ENCODE peak calls at places on chromosomes 6 and 20, in seven cellular contexts. Q is IMR-90, E is uterus, C is stomach, V is upper lobe of left lung, L is cardiac muscle cell, O is pancreas. H is an unnamed sample.

GRCh38 chr6:42028234-42029061 is 21.9 kb upstream of the TAF8 start:
- DNase-seq in Q (peak; percentile 86), E (no peak), C (no peak), V (no peak), L (no peak), O (no peak), H (peak; percentile 77)

GRCh38 chr6:74588094-74588493 is 617.8 kb downstream of the COL12A1 start:
- DNase-seq in Q (no peak), E (no peak), C (no peak), V (no peak), L (no peak), O (no peak), H (no peak)

GRCh38 chr6:4673861-4674260 is 102.3 kb upstream of the CDYL start:
- DNase-seq in Q (no peak), E (no peak), C (no peak), V (no peak), L (no peak), O (no peak), H (no peak)

GRCh38 chr6:3841711-3842565 is 7.2 kb upstream of the FAM50B start:
- DNase-seq in Q (peak; percentile 80), E (no peak), C (no peak), V (no peak), L (no peak), O (no peak), H (no peak)

GRCh38 chr6:6890400-6890858 is 217.3 kb upstream of the RREB1 start:
- DNase-seq in Q (no peak), E (peak; percentile 37), C (peak; percentile 58), V (no peak), L (peak; percentile 49), O (peak; percentile 32), H (peak; percentile 82)

GRCh38 chr6:151291145-151292055 is 51.6 kb downstream of the AKAP12 start:
- DNase-seq in Q (peak; percentile 96), E (peak; percentile 56), C (no peak), V (no peak), L (peak; percentile 43), O (no peak), H (peak; percentile 29)

GRCh38 chr20:34713194-34713943 is 9.2 kb downstream of the TP53INP2 start:
- DNase-seq in Q (peak; percentile 100), E (no peak), C (no peak), V (no peak), L (peak; percentile 48), O (no peak), H (peak; percentile 72)

GRCh38 chr6:127146935-127147334 is 28.5 kb downstream of the RSPO3 start:
- DNase-seq in Q (peak; percentile 82), E (no peak), C (no peak), V (no peak), L (peak; percentile 3), O (no peak), H (no peak)

GRCh38 chr6:135842618-135843392 is 8.7 kb upstream of the PDE7B start:
- DNase-seq in Q (no peak), E (no peak), C (no peak), V (no peak), L (no peak), O (no peak), H (no peak)

GRCh38 chr6:158475344-158476302 is 84.3 kb upstream of the TMEM181 start:
- DNase-seq in Q (peak; percentile 57), E (peak; percentile 16), C (peak; percentile 34), V (no peak), L (no peak), O (peak; percentile 35), H (no peak)

DNA sequence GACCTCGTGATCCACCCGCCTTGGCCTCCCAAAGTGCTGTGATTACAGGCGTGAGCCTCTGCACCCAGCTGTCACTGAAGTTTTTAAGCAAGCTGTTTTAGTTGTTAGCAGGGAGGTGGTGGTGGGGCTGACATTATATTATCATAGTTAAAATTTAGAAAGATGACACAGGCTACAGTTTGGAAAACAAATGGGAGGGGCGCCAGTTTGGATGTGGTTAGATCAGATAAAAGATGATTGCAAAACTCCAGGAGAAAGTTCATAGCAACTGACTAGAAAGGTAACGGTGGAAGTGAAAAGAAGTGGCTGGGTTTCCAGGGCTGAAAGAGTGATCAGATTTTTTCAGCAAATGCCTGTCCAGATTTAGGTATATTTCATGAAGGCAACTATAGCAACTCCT is 311.9 kb upstream of the CITED2 start:
- DNase-seq in Q (no peak), E (peak; percentile 60), C (no peak), V (no peak), L (no peak), O (no peak), H (peak; percentile 87)
- TF ChIP-seq CTCF in Q (no peak), E (no peak), C (no peak), V (no peak), L (no peak), O (no peak), H (no peak)

GRCh38 chr20:676967-677366 is 1.4 kb upstream of the SCRT2 start:
- DNase-seq in Q (no peak), E (no peak), C (no peak), V (no peak), L (no peak), O (no peak), H (no peak)
- H3K27me3 ChIP-seq in Q (peaks cover 54% of the 10 kb centered on the region), E (peaks cover 20% of the 10 kb centered on the region), C (peaks cover 63% of the 10 kb centered on the region), V (no peaks in the 10 kb centered on the region), L (peaks cover 68% of the 10 kb centered on the region), O (no peaks in the 10 kb centered on the region), H (peaks cover 32% of the 10 kb centered on the region)

GRCh38 chr6:30749554-30750378 is 5.4 kb upstream of the IER3 start:
- DNase-seq in Q (no peak), E (no peak), C (peak; percentile 84), V (no peak), L (no peak), O (peak; percentile 82), H (no peak)

GRCh38 chr6:30748851-30749540 is 4.6 kb upstream of the IER3 start:
- DNase-seq in Q (peak; percentile 48), E (no peak), C (no peak), V (no peak), L (no peak), O (peak; percentile 62), H (no peak)

GRCh38 chr6:30748301-30748769 is 4.0 kb upstream of the IER3 start:
- DNase-seq in Q (peak; percentile 52), E (no peak), C (peak; percentile 50), V (no peak), L (no peak), O (no peak), H (no peak)

GRCh38 chr6:30752164-30752927 is 8.0 kb upstream of the IER3 start:
- DNase-seq in Q (peak; percentile 100), E (peak; percentile 95), C (peak; percentile 83), V (peak; percentile 88), L (no peak), O (peak; percentile 81), H (peak; percentile 95)

GRCh38 chr6:30750379-30750668 is 6.0 kb upstream of the IER3 start:
- DNase-seq in Q (no peak), E (no peak), C (no peak), V (no peak), L (no peak), O (no peak), H (no peak)
- H3K4me1 ChIP-seq in Q (peaks cover 35% of the 10 kb centered on the region), E (no peaks in the 10 kb centered on the region), C (peaks cover 75% of the 10 kb centered on the region), V (peaks cover 42% of the 10 kb centered on the region), L (peaks cover 7% of the 10 kb centered on the region), O (peaks cover 43% of the 10 kb centered on the region), H (peaks cover 17% of the 10 kb centered on the region)

GRCh38 chr6:76609160-76609559 is 536.7 kb upstream of the IMPG1 start:
- DNase-seq in Q (no peak), E (no peak), C (no peak), V (peak; percentile 13), L (no peak), O (no peak), H (no peak)
- TF ChIP-seq CTCF in Q (no peak), E (no peak), C (no peak), V (no peak), L (no peak), O (no peak), H (no peak)

GRCh38 chr20:46099491-46100287 is 9.9 kb upstream of the NCOA5 start:
- DNase-seq in Q (no peak), E (no peak), C (no peak), V (peak; percentile 89), L (no peak), O (no peak), H (no peak)
- H3K27me3 ChIP-seq in Q (peaks cover 22% of the 10 kb centered on the region), E (peaks cover 4% of the 10 kb centered on the region), C (peaks cover 14% of the 10 kb centered on the region), V (no peaks in the 10 kb centered on the region), L (peaks cover 19% of the 10 kb centered on the region), O (no peaks in the 10 kb centered on the region), H (no peaks in the 10 kb centered on the region)

GRCh38 chr6:166654573-166654972 is 27.5 kb upstream of the RPS6KA2 start:
- DNase-seq in Q (no peak), E (no peak), C (no peak), V (no peak), L (no peak), O (no peak), H (no peak)
- H3K4me1 ChIP-seq in Q (peaks cover 3% of the 10 kb centered on the region), E (no peaks in the 10 kb centered on the region), C (peaks cover 18% of the 10 kb centered on the region), V (peaks cover 10% of the 10 kb centered on the region), L (peaks cover 45% of the 10 kb centered on the region), O (no peaks in the 10 kb centered on the region), H (peaks cover 11% of the 10 kb centered on the region)

GRCh38 chr6:82178759-82179112 is 68.8 kb downstream of the IBTK start:
- DNase-seq in Q (peak; percentile 25), E (no peak), C (no peak), V (no peak), L (no peak), O (no peak), H (no peak)

GRCh38 chr6:82179415-82179814 is 68.1 kb downstream of the IBTK start:
- DNase-seq in Q (peak; percentile 3), E (no peak), C (no peak), V (no peak), L (no peak), O (no peak), H (no peak)

GRCh38 chr6:82176616-82177015 is 70.9 kb downstream of the IBTK start:
- DNase-seq in Q (no peak), E (no peak), C (no peak), V (no peak), L (no peak), O (no peak), H (no peak)

GRCh38 chr6:82182756-82183155 is 64.8 kb downstream of the IBTK start:
- DNase-seq in Q (peak; percentile 70), E (no peak), C (no peak), V (no peak), L (no peak), O (no peak), H (no peak)

DNA sequence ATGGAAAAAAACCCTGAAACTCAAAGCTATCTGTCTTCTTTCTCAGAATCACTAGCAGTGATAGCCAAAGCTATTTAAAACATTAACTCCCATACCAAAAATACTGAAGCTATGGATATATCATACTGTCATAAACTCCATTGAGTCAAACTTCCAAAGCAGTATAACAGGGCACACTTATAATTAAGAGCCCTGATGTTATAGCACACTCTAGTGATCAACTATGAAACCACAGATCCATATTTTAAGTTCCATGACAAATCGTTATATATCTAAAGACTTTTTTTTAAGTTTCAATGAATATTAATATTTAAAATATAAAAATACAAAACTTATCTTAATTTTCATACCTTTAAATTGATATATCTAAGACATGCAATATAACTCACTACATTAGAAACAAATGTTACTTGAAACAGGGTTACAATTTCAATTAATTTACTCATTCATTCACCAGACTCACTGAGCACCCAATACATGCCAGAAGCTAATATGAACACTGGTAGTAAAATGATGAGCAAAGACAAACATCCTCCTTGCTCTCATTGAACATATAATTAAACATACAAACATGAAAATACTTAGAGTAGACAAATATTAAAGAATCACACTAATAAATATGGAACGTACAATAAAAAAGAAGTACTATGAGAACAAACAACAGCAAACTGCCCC is 69.3 kb downstream of the IBTK start:
- DNase-seq in Q (peak; percentile 55), E (no peak), C (no peak), V (no peak), L (no peak), O (no peak), H (no peak)
- TF ChIP-seq CTCF in Q (peak; percentile 64), E (peak; percentile 31), C (peak; percentile 20), V (no peak), L (peak; percentile 52), O (no peak), H (no peak)